ENCODE peak calls at places on chromosomes 1 and 21, in four cellular contexts. V is T-helper 9 cell, R is colonic mucosa, Q is H9. S is an unnamed sample.

GRCh38 chr1:63688302-63688701 is 85.5 kb upstream of the ROR1 start:
- DNase-seq in R (no peak), Q (no peak), V (no peak), S (no peak)

GRCh38 chr1:109198745-109199144 is 15.0 kb upstream of the SARS1 start:
- DNase-seq in Q (no peak), V (no peak), R (no peak), S (no peak)

GRCh38 chr1:153277852-153278251 is 18.4 kb downstream of the LORICRIN start:
- DNase-seq in R (peak), V (no peak), Q (peak), S (no peak)

GRCh38 chr21:44929799-44930542 is 9.3 kb upstream of the ITGB2 start:
- DNase-seq in R (no peak), V (no peak), Q (no peak), S (no peak)

GRCh38 chr1:39124282-39124681 is 80.2 kb upstream of the MACF1 start:
- DNase-seq in Q (no peak), V (no peak), R (no peak), S (no peak)

GRCh38 chr1:18907021-18907913 is 4.9 kb upstream of the ALDH4A1 start:
- DNase-seq in R (peak), Q (peak), V (peak), S (peak)

GRCh38 chr1:2459757-2460156 is 16.3 kb upstream of the PLCH2 start:
- DNase-seq in V (no peak), Q (no peak), R (no peak), S (peak)

GRCh38 chr1:157156058-157156541 is 17.9 kb upstream of the ETV3 start:
- DNase-seq in V (peak), Q (peak), R (peak), S (peak)

GRCh38 chr1:62057631-62058290 is 136.9 kb upstream of the L1TD1 start:
- DNase-seq in R (no peak), V (no peak), Q (no peak), S (no peak)

GRCh38 chr1:207968521-207968944 is 57.6 kb upstream of the CD34 start:
- DNase-seq in Q (no peak), V (no peak), R (no peak), S (no peak)

GRCh38 chr1:17588048-17588781 is 48.7 kb downstream of the ARHGEF10L start:
- DNase-seq in V (no peak), Q (peak), R (peak), S (peak)

GRCh38 chr1:73162576-73162975 is 880.2 kb upstream of the NEGR1 start:
- DNase-seq in Q (no peak), V (no peak), R (no peak), S (no peak)

GRCh38 chr1:47881505-47882442 is 115.4 kb downstream of the TRABD2B start:
- DNase-seq in R (no peak), Q (no peak), V (no peak), S (no peak)

GRCh38 chr1:92493139-92493538 is 6.4 kb upstream of the GFI1 start:
- DNase-seq in R (no peak), Q (no peak), V (no peak), S (no peak)

GRCh38 chr1:210910020-210910575 is 223.8 kb downstream of the KCNH1 start:
- DNase-seq in R (no peak), Q (no peak), V (no peak), S (no peak)

GRCh38 chr1:167661527-167662436 is 31.8 kb downstream of the RCSD1 start:
- DNase-seq in Q (no peak), V (no peak), R (no peak), S (no peak)

GRCh38 chr1:204426035-204426436 is 14.4 kb upstream of the PPP1R15B start:
- DNase-seq in Q (no peak), R (no peak), V (no peak), S (no peak)

GRCh38 chr1:109509176-109510134 is at the start of gene AMIGO1:
- DNase-seq in R (peak), V (peak), Q (peak), S (peak)

GRCh38 chr1:217090073-217090911 is 367.1 kb upstream of the ESRRG start:
- DNase-seq in V (no peak), Q (no peak), R (no peak), S (peak)

GRCh38 chr21:46475296-46475695 is 16.6 kb downstream of the DIP2A start:
- DNase-seq in Q (no peak), R (no peak), V (no peak), S (no peak)

GRCh38 chr1:43452789-43453441 is 816 bp downstream of the HYI start:
- DNase-seq in V (no peak), Q (peak), R (peak), S (peak)

GRCh38 chr1:203038891-203039608 is 12.8 kb downstream of the PPFIA4 start:
- DNase-seq in Q (peak), V (peak), R (peak), S (peak)

GRCh38 chr21:17513214-17514123 is 626 bp downstream of the CXADR start:
- DNase-seq in R (peak), Q (peak), V (peak), S (peak)

GRCh38 chr1:62530516-62531154 is 66.7 kb upstream of the ANGPTL3 start:
- DNase-seq in R (peak), V (no peak), Q (peak), S (peak)

GRCh38 chr1:214840366-214840765 is 237.4 kb downstream of the CENPF start:
- DNase-seq in R (no peak), V (no peak), Q (no peak), S (no peak)

GRCh38 chr21:35748683-35749314 is 311.5 kb downstream of the SETD4 start:
- DNase-seq in R (no peak), V (no peak), Q (no peak), S (no peak)

GRCh38 chr21:42592156-42592820 is 61.1 kb upstream of the PDE9A start:
- DNase-seq in Q (no peak), V (no peak), R (no peak), S (no peak)

GRCh38 chr1:74673351-74674111 is at the start of gene ERICH3:
- DNase-seq in V (no peak), Q (peak), R (no peak), S (peak)

GRCh38 chr1:1040004-1040991 is 20.4 kb downstream of the AGRN start:
- DNase-seq in Q (peak), V (peak), R (peak), S (peak)

GRCh38 chr1:94658221-94658620 is 116.7 kb upstream of the F3 start:
- DNase-seq in Q (no peak), V (no peak), R (no peak), S (no peak)

GRCh38 chr1:16971330-16972209 is 8.8 kb downstream of the MFAP2 start:
- DNase-seq in R (no peak), V (no peak), Q (peak), S (peak)

GRCh38 chr1:183230403-183230802 is 44.3 kb downstream of the LAMC2 start:
- DNase-seq in R (no peak), Q (no peak), V (no peak), S (no peak)

GRCh38 chr1:13228343-13228781 is 2.4 kb upstream of the PRAMEF18 start:
- DNase-seq in V (peak), R (peak), Q (no peak), S (no peak)

GRCh38 chr1:206808615-206809014 is 36.3 kb upstream of the IL10 start:
- DNase-seq in V (no peak), Q (peak), R (no peak), S (peak)

GRCh38 chr1:6199298-6200187 is at the start of gene RPL22:
- DNase-seq in V (peak), Q (peak), R (peak), S (peak)

GRCh38 chr21:32184485-32184884 is 94.4 kb downstream of the MIS18A start:
- DNase-seq in R (no peak), Q (peak), V (no peak), S (no peak)

GRCh38 chr1:211734359-211734758 is 58.9 kb upstream of the NEK2 start:
- DNase-seq in Q (no peak), V (no peak), R (no peak), S (no peak)

GRCh38 chr1:11198851-11199628 is 9.9 kb downstream of the ANGPTL7 start:
- DNase-seq in V (no peak), R (no peak), Q (no peak), S (no peak)

GRCh38 chr1:241834733-241835377 is 13.1 kb upstream of the EXO1 start:
- DNase-seq in Q (no peak), R (no peak), V (no peak), S (peak)